ENCODE peak calls at places on chromosomes 11 and 22, in four cellular contexts. Q is A549, F is HepG2, H is K562. M is an unnamed sample.

GRCh38 chr11:1199689-1200610 is 22.9 kb upstream of the MUC5B start:
- DNase-seq in Q (no peak), F (no peak), H (no peak), M (no peak)

GRCh38 chr22:24177456-24177855 is 3.8 kb upstream of the SUSD2 start:
- DNase-seq in Q (no peak), F (no peak), H (no peak), M (no peak)

GRCh38 chr11:13928566-13929251 is 33.8 kb upstream of the SPON1 start:
- DNase-seq in Q (no peak), F (no peak), H (no peak), M (peak; percentile 28)

GRCh38 chr11:35246725-35247124 is 107.8 kb downstream of the CD44 start:
- DNase-seq in Q (no peak), F (no peak), H (no peak), M (peak; percentile 62)

GRCh38 chr11:10263929-10264328 is 30.1 kb downstream of the SBF2 start:
- DNase-seq in Q (no peak), F (no peak), H (no peak), M (peak; percentile 85)

GRCh38 chr11:116865696-116866095 is 28.3 kb upstream of the APOA1 start:
- DNase-seq in Q (no peak), F (no peak), H (no peak), M (peak; percentile 37)

GRCh38 chr11:96168623-96169022 is 174.4 kb downstream of the MAML2 start:
- DNase-seq in Q (peak; percentile 44), F (no peak), H (no peak), M (peak; percentile 93)

GRCh38 chr11:113805640-113806039 is 26.0 kb downstream of the CLDN25 start:
- DNase-seq in Q (no peak), F (no peak), H (no peak), M (peak; percentile 5)

GRCh38 chr11:102047305-102047924 is at the start of gene CFAP300:
- DNase-seq in Q (peak; percentile 86), F (no peak), H (no peak), M (peak; percentile 33)

GRCh38 chr22:39292561-39293074 is 26.8 kb downstream of the RPL3 start:
- DNase-seq in Q (peak; percentile 81), F (peak; percentile 81), H (peak; percentile 84), M (peak; percentile 92)

GRCh38 chr11:129331217-129331616 is 44.4 kb upstream of the BARX2 start:
- DNase-seq in Q (no peak), F (peak; percentile 16), H (no peak), M (peak; percentile 4)

GRCh38 chr11:62461740-62462522 is 43.1 kb downstream of the SCGB1A1 start:
- DNase-seq in Q (no peak), F (no peak), H (peak; percentile 52), M (peak; percentile 38)

GRCh38 chr11:46916669-46917108 is 1.7 kb downstream of the LRP4 start:
- DNase-seq in Q (peak; percentile 94), F (peak; percentile 55), H (peak; percentile 51), M (peak; percentile 78)

GRCh38 chr11:32032478-32032877 is 58.4 kb upstream of the RCN1 start:
- DNase-seq in Q (no peak), F (no peak), H (no peak), M (no peak)

GRCh38 chr22:43011079-43011478 is 3.9 kb downstream of the PACSIN2 start:
- DNase-seq in Q (no peak), F (peak; percentile 45), H (no peak), M (no peak)

GRCh38 chr11:129785383-129786111 is 30.1 kb upstream of the TMEM45B start:
- DNase-seq in Q (no peak), F (peak; percentile 41), H (no peak), M (peak; percentile 1)

GRCh38 chr11:15097411-15097810 is 17.3 kb upstream of the INSC start:
- DNase-seq in Q (no peak), F (no peak), H (no peak), M (no peak)

GRCh38 chr11:124752471-124753100 is 531 bp upstream of the VSIG2 start:
- DNase-seq in Q (no peak), F (no peak), H (no peak), M (no peak)

GRCh38 chr11:119608781-119609180 is 120.2 kb downstream of the NECTIN1 start:
- DNase-seq in Q (no peak), F (peak; percentile 18), H (no peak), M (no peak)

GRCh38 chr11:57321388-57321995 is 3.3 kb downstream of the TNKS1BP1 start:
- DNase-seq in Q (peak; percentile 53), F (no peak), H (peak; percentile 57), M (no peak)
- H3K27ac ChIP-seq in Q (peak overlapping the region; percentile 91), F (peak overlapping the region; percentile 22), H (peak overlapping the region; percentile 49), M (peak overlapping the region; percentile 89)

DNA sequence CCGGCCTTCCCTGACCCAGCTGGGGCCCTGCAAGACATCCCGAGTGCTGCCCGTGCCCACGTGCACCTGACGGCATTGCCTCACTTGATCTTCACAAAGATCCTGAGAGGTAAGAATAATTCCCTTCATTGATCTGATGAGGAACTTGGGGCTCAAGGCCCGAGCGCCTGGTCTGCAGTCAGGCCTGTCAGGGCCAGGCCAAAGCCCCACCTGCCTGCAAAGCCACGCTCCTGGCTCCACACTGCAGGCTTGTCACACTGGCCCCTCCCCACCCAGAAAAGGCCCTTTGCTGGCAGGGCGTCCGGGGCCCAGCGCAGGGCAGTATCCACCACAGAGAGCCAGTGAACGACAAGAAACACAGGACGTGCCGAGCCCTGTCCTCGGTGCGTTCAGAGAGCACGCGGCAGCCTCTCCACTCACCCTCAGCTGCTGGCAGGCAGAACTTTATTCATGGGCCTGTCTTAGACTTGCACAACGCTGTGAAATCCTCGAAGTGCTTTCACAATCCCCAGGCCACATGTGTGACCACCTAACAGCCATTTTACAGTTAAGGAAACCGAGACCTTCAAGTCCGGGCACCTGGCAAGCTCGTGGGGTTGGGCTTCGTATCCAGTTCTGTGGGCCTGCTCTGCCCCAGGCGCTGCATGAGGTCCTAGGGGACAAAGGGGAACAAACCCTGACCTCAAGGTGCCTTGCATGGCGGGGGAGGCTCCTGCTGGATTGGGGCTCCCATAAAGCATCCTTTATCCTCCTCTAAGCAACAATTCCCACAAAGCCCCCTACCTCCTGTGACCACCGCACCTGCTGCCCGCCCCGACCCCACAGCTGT is 14.7 kb downstream of the KIAA0930 start:
- DNase-seq in Q (no peak), F (peak; percentile 25), H (no peak), M (peak; percentile 70)
- TF ChIP-seq BHLHE40 in Q (no peak), F (no peak), H (no peak), M (no peak)

GRCh38 chr22:44330188-44330726 is 17.5 kb upstream of the SHISAL1 start:
- DNase-seq in Q (no peak), F (no peak), H (no peak), M (no peak)
- H3K27ac ChIP-seq in Q (no peak overlapping the region), F (no peak overlapping the region), H (no peak overlapping the region), M (no peak overlapping the region)

DNA sequence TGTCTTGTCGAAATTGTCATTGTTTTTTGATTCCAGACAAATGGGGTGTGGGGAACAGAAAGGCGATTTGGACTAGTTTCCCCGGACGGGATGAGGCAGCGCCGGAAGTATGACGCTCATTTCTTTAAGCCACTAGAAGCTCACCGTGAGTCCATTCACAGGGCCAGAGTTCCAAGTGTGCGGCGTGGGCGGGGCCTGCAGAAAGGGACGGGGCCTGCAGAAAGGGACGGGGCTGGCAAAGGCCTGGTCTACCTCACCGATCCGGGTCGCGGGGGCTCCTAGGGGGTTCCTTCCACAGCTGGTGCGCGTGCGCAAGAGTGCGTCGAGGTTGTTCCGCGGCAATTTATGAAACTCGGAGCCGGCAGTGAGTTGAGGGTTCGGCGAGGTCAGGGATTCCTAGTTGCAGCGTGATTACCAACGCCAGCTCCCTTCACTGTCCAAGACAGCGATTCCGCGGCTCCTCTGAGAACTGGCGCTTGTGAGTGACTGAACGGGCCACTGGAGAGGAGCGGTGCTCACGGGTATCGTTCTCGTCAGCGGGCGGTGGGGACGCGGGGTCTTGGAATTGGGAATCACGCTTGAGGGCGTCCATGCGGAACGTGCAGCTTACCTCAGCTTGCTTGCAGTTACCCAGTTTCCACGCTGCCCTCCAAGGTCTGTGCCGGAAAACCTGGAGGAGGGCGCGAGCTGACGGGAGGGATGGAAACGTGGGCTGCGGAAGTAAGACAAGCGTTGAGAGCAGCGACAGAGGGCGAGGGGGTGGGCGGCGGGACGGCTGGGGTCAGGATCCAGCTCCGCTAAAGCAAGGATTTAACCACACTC is at the start of gene ZNF215:
- DNase-seq in Q (peak; percentile 33), F (no peak), H (peak; percentile 92), M (peak; percentile 81)
- TF ChIP-seq BHLHE40 in Q (no peak), F (no peak), H (peak; percentile 58), M (no peak)

GRCh38 chr11:71179877-71180276 is 72.5 kb downstream of the SHANK2 start:
- DNase-seq in Q (no peak), F (peak; percentile 59), H (no peak), M (no peak)

GRCh38 chr11:71180694-71181466 is 71.5 kb downstream of the SHANK2 start:
- DNase-seq in Q (no peak), F (no peak), H (no peak), M (no peak)

GRCh38 chr11:71176812-71177211 is 75.6 kb downstream of the SHANK2 start:
- DNase-seq in Q (no peak), F (no peak), H (no peak), M (peak; percentile 10)

GRCh38 chr11:71181566-71181965 is 70.8 kb downstream of the SHANK2 start:
- DNase-seq in Q (no peak), F (no peak), H (no peak), M (no peak)

DNA sequence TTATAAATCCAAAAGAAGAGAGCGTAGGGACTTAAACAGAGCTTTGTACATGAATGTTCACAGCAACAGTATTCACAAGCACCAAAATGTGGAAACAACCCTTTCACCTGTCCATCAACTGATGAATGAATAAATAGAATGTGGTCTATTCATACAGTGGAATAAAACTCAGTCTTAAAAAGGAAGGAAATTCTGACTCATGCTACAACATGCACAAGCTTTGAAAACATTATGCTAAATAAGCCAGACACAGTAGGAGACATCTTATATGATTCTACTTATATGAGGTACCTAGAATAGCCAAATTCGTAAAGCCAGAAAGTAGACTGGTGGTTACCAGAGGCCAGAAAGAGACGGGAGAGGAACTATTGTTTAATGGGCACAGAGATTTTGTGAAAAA is 74.3 kb downstream of the SHANK2 start:
- DNase-seq in Q (no peak), F (no peak), H (no peak), M (no peak)
- H3K27ac ChIP-seq in Q (no peak overlapping the region), F (no peak overlapping the region), H (no peak overlapping the region), M (no peak overlapping the region)

DNA sequence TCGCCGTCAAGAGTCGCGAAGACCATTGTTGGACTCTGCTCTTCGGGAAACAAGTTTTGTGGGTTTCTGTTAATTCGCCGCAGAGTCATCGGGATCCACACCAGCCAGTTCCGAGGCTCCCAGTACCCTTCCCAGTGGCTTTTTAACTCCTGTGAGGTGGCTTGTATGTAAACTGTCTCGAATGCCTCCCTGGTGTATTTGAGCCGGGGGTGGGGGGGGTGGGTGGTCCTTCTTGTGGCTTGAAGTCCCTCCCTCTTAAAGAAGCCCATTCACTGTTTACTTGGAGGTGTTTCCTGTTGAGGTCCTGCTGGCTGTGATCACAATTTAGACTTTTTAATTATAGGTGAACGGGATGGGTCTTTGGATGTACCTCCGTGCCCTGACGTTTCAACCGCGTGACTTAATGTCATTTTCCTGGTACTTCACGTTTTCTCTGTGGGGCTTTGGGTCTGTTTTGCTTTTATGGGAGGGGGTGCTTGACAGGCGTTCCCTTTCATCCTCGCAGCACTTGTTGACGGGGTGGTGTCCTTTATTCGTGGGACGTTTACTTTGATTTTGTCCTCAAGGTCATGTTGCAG is 821 bp downstream of the PPP6R3 start:
- DNase-seq in Q (peak; percentile 43), F (no peak), H (no peak), M (peak; percentile 17)
- TF ChIP-seq BHLHE40 in Q (no peak), F (no peak), H (no peak), M (no peak)

DNA sequence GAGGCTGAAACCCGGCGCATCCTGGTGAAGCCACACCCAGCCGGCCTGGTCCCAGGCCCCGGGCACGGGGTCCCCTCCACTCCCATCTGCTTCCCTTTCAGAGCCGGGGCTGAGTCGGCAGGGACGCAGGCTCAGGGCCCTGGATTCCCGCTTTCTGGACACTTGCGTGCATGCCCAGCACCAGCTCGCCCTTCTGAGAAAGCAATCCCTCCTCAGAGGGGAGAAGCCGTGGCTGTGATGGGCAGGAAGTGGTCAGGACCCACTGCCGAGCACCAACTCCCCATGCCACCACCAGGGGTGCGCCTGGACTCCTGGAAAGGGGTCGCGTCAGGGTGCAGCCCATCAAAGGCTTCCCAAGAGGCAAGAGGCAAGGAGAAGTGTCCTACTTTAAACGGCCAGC is 15.1 kb downstream of the CDKN1C start:
- DNase-seq in Q (no peak), F (no peak), H (no peak), M (no peak)
- H3K27ac ChIP-seq in Q (no peak overlapping the region), F (no peak overlapping the region), H (no peak overlapping the region), M (no peak overlapping the region)

M was measured in IMR-90.